ENCODE peak calls at places on chromosomes 1 and 21, in ten cellular contexts. C is H9, V is esophagus squamous epithelium, J is mammary epithelial cell, K is heart right ventricle, G is hepatocyte, D is right cardiac atrium, O is Panc1, U is ovary, M is uterus. A is an unnamed sample.

GRCh38 chr1:150152772-150153461 is 3.2 kb downstream of the PLEKHO1 start:
- DNase-seq in C (no peak), V (no peak), J (no peak), K (no peak), G (no peak), D (no peak), O (peak; percentile 41), U (no peak), M (peak; percentile 63), A (no peak)

GRCh38 chr1:193558491-193559028 is 372.1 kb upstream of the B3GALT2 start:
- DNase-seq in C (no peak), V (no peak), J (peak; percentile 55), K (no peak), G (no peak), D (no peak), O (no peak), U (no peak), M (peak; percentile 15), A (no peak)

GRCh38 chr1:162954824-162955223 is 93.8 kb upstream of the CCDC190 start:
- DNase-seq in C (no peak), V (no peak), J (peak; percentile 13), K (no peak), G (no peak), D (no peak), O (no peak), U (no peak), M (no peak), A (no peak)

GRCh38 chr21:26925636-26926035 is 41.3 kb downstream of the ADAMTS5 start:
- DNase-seq in C (no peak), V (no peak), J (no peak), K (no peak), G (no peak), D (no peak), O (no peak), U (no peak), M (no peak), A (no peak)

GRCh38 chr1:79982218-79982617 is 975.7 kb upstream of the ADGRL4 start:
- DNase-seq in C (no peak), V (no peak), J (no peak), K (peak; percentile 63), G (peak; percentile 36), D (peak; percentile 91), O (no peak), U (peak; percentile 92), M (peak; percentile 40), A (no peak)

GRCh38 chr1:23074012-23074411 is 54.7 kb downstream of the KDM1A start:
- DNase-seq in C (no peak), V (no peak), J (no peak), K (no peak), G (no peak), D (no peak), O (no peak), U (no peak), M (no peak), A (no peak)

GRCh38 chr1:115526900-115527299 is 114.9 kb upstream of the VANGL1 start:
- DNase-seq in C (no peak), V (no peak), J (no peak), K (no peak), G (no peak), D (no peak), O (no peak), U (no peak), M (no peak), A (no peak)

GRCh38 chr1:26538480-26539412 is 9.2 kb downstream of the RPS6KA1 start:
- DNase-seq in C (peak; percentile 67), V (no peak), J (peak; percentile 42), K (no peak), G (no peak), D (no peak), O (peak; percentile 28), U (no peak), M (no peak), A (peak; percentile 88)

GRCh38 chr1:239527046-239527693 is 140.8 kb downstream of the CHRM3 start:
- DNase-seq in C (no peak), V (no peak), J (no peak), K (no peak), G (no peak), D (no peak), O (no peak), U (no peak), M (no peak), A (no peak)
- H3K9me3 ChIP-seq in C (no peaks in the 10 kb centered on the region), V (no peaks in the 10 kb centered on the region), J (peaks cover 2% of the 10 kb centered on the region), K (no peaks in the 10 kb centered on the region), G (no peaks in the 10 kb centered on the region), D (no peaks in the 10 kb centered on the region), O (peaks cover 6% of the 10 kb centered on the region), U (no peaks in the 10 kb centered on the region), M (no peaks in the 10 kb centered on the region), A (no peaks in the 10 kb centered on the region)

GRCh38 chr1:38456564-38456876 is 403.1 kb downstream of the RRAGC start:
- DNase-seq in C (no peak), V (no peak), J (no peak), K (no peak), G (no peak), D (no peak), O (no peak), U (no peak), M (no peak), A (no peak)

GRCh38 chr1:38455829-38456563 is 403.6 kb downstream of the RRAGC start:
- DNase-seq in C (no peak), V (no peak), J (no peak), K (no peak), G (no peak), D (no peak), O (no peak), U (no peak), M (no peak), A (no peak)

GRCh38 chr1:38454236-38454635 is 405.3 kb downstream of the RRAGC start:
- DNase-seq in C (no peak), V (no peak), J (no peak), K (no peak), G (no peak), D (no peak), O (no peak), U (no peak), M (no peak), A (peak; percentile 74)

GRCh38 chr1:38452246-38452645 is 405.7 kb upstream of the POU3F1 start:
- DNase-seq in C (no peak), V (no peak), J (no peak), K (no peak), G (no peak), D (no peak), O (no peak), U (no peak), M (no peak), A (no peak)

DNA sequence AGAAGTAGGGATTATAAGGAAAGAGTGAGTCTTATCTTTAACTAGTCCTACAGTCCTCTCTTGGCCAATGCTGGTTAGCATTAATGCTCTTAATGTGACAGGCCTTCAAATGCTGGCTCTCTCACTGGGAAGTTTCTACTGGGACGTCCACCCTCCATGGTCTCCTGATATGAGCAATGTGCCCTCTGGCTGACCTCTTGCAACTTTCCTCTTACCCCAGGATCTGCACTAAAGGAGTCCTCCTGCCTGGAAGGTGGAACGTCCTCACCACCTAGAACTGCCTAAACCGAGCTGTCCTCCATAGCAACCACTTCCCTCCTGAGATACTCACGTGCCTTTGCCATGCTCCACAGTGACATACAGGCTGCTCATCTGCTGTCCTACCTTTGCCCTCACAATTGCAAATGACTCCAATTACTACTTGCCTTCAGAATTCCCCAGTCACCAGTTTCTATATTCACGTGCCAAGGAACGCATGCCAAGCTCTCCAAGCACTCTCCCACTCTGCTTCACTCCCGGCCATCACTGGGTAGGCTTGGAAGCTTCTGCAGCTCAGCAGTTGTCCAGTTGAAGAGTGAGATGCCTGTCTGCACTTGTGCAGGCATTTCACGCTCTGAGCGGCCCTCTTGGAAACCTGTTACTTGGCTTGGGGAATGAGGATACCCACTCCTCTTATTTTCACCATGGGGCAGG is 404.7 kb downstream of the RRAGC start:
- DNase-seq in C (no peak), V (no peak), J (no peak), K (no peak), G (no peak), D (no peak), O (no peak), U (no peak), M (no peak), A (no peak)
- H3K9me3 ChIP-seq in C (no peaks in the 10 kb centered on the region), V (no peaks in the 10 kb centered on the region), J (no peaks in the 10 kb centered on the region), K (no peaks in the 10 kb centered on the region), G (no peaks in the 10 kb centered on the region), D (no peaks in the 10 kb centered on the region), O (no peaks in the 10 kb centered on the region), U (no peaks in the 10 kb centered on the region), M (no peaks in the 10 kb centered on the region), A (no peaks in the 10 kb centered on the region)

GRCh38 chr1:48939828-48940227 is 163.1 kb upstream of the BEND5 start:
- DNase-seq in C (no peak), V (no peak), J (no peak), K (no peak), G (no peak), D (no peak), O (no peak), U (no peak), M (no peak), A (no peak)

GRCh38 chr1:48940354-48940753 is 163.7 kb upstream of the BEND5 start:
- DNase-seq in C (no peak), V (no peak), J (no peak), K (no peak), G (no peak), D (no peak), O (no peak), U (no peak), M (no peak), A (no peak)

GRCh38 chr1:48936436-48936835 is 159.7 kb upstream of the BEND5 start:
- DNase-seq in C (no peak), V (no peak), J (no peak), K (no peak), G (no peak), D (no peak), O (no peak), U (no peak), M (no peak), A (no peak)

GRCh38 chr1:48938975-48939374 is 162.3 kb upstream of the BEND5 start:
- DNase-seq in C (no peak), V (no peak), J (no peak), K (no peak), G (no peak), D (no peak), O (no peak), U (no peak), M (no peak), A (no peak)

DNA sequence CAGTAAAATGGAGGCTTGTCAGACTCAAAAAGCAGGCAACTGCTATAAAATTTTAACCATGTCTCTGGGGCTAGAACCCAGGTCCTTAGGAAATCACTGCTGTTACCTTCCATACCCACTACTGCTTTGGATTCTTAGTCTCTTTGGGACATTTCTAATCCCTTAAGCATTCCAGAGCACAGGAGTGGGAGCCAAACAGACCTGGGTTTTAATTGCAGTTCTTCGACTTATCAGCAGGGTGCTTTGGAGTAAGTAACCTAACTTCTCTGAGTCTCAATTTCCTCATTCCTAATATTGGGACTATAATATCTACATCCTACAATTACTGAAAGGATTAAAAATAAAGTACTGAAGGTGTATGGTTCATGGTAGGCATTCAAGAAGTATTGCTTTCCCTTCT is 161.0 kb upstream of the BEND5 start:
- DNase-seq in C (no peak), V (no peak), J (no peak), K (no peak), G (no peak), D (no peak), O (no peak), U (no peak), M (no peak), A (no peak)
- H3K9me3 ChIP-seq in C (no peaks in the 10 kb centered on the region), V (no peaks in the 10 kb centered on the region), J (no peaks in the 10 kb centered on the region), K (no peaks in the 10 kb centered on the region), G (no peaks in the 10 kb centered on the region), D (no peaks in the 10 kb centered on the region), O (no peaks in the 10 kb centered on the region), U (no peaks in the 10 kb centered on the region), M (no peaks in the 10 kb centered on the region), A (peaks cover 5% of the 10 kb centered on the region)

GRCh38 chr1:238985312-238985711 is 401.1 kb upstream of the CHRM3 start:
- DNase-seq in C (no peak), V (no peak), J (peak; percentile 11), K (no peak), G (no peak), D (no peak), O (no peak), U (no peak), M (no peak), A (no peak)

GRCh38 chr1:238980053-238980452 is 406.3 kb upstream of the CHRM3 start:
- DNase-seq in C (no peak), V (no peak), J (peak; percentile 8), K (no peak), G (no peak), D (no peak), O (no peak), U (no peak), M (no peak), A (no peak)

GRCh38 chr1:238982736-238983135 is 403.6 kb upstream of the CHRM3 start:
- DNase-seq in C (no peak), V (no peak), J (no peak), K (no peak), G (no peak), D (no peak), O (no peak), U (no peak), M (no peak), A (no peak)
- H3K9me3 ChIP-seq in C (peaks cover 6% of the 10 kb centered on the region), V (no peaks in the 10 kb centered on the region), J (no peaks in the 10 kb centered on the region), K (peaks cover 4% of the 10 kb centered on the region), G (no peaks in the 10 kb centered on the region), D (no peaks in the 10 kb centered on the region), O (no peaks in the 10 kb centered on the region), U (no peaks in the 10 kb centered on the region), M (no peaks in the 10 kb centered on the region), A (peaks cover 3% of the 10 kb centered on the region)

A was measured in endodermal cell.